ENCODE peak calls at places on chromosomes 7 and 10, in nine cellular contexts. P, J, H, K, Y, E, D, Q and T are unnamed samples.

GRCh38 chr7:100826546-100827329 is 585 bp downstream of the EPHB4 start:
- DNase-seq in P (peak), J (no peak), H (no peak), K (peak), Y (no peak), E (no peak), D (no peak), Q (no peak), T (no peak)

GRCh38 chr7:41709621-41710020 is 6.7 kb upstream of the INHBA start:
- DNase-seq in P (no peak), J (no peak), H (peak), K (peak), Y (no peak), E (no peak), D (no peak), Q (no peak), T (no peak)

GRCh38 chr7:79653136-79653631 is 199.7 kb upstream of the MAGI2 start:
- DNase-seq in P (no peak), J (no peak), H (peak), K (no peak), Y (no peak), E (no peak), D (no peak), Q (no peak), T (no peak)

GRCh38 chr10:88848499-88848898 is 3.1 kb downstream of the ANKRD22 start:
- DNase-seq in P (no peak), J (no peak), H (peak), K (peak), Y (no peak), E (no peak), D (no peak), Q (no peak), T (no peak)

GRCh38 chr7:139453673-139454321 is 29.7 kb downstream of the KLRG2 start:
- DNase-seq in P (no peak), J (no peak), H (no peak), K (no peak), Y (no peak), E (no peak), D (no peak), Q (no peak), T (no peak)

GRCh38 chr7:26417911-26418413 is 126.3 kb downstream of the SNX10 start:
- DNase-seq in P (no peak), J (no peak), H (no peak), K (peak), Y (no peak), E (no peak), D (no peak), Q (no peak), T (no peak)

GRCh38 chr7:101733713-101734475 is 83.5 kb upstream of the CUX1 start:
- DNase-seq in P (peak), J (no peak), H (no peak), K (peak), Y (peak), E (peak), D (no peak), Q (no peak), T (no peak)

GRCh38 chr7:24245362-24245761 is 38.6 kb upstream of the NPY start:
- DNase-seq in P (no peak), J (no peak), H (no peak), K (no peak), Y (no peak), E (no peak), D (no peak), Q (no peak), T (no peak)

GRCh38 chr7:30445770-30446169 is 32.8 kb downstream of the NOD1 start:
- DNase-seq in P (peak), J (peak), H (no peak), K (no peak), Y (no peak), E (peak), D (peak), Q (peak), T (no peak)

GRCh38 chr7:55132890-55133551 is 114.2 kb downstream of the EGFR start:
- DNase-seq in P (no peak), J (no peak), H (peak), K (peak), Y (no peak), E (no peak), D (no peak), Q (no peak), T (no peak)

GRCh38 chr7:100435401-100436304 is 644 bp downstream of the PPP1R35 start:
- DNase-seq in P (peak), J (peak), H (no peak), K (peak), Y (peak), E (peak), D (peak), Q (no peak), T (no peak)

GRCh38 chr10:73517166-73517888 is 21.5 kb upstream of the PPP3CB start:
- DNase-seq in P (no peak), J (no peak), H (peak), K (no peak), Y (no peak), E (no peak), D (no peak), Q (no peak), T (no peak)

GRCh38 chr7:35556532-35557471 is 138.1 kb downstream of the HERPUD2 start:
- DNase-seq in P (no peak), J (no peak), H (no peak), K (no peak), Y (peak), E (no peak), D (no peak), Q (no peak), T (no peak)

GRCh38 chr10:132827423-132827789 is 41.5 kb upstream of the NKX6-2 start:
- DNase-seq in P (no peak), J (no peak), H (no peak), K (no peak), Y (no peak), E (no peak), D (no peak), Q (no peak), T (no peak)

GRCh38 chr7:116806046-116806944 is 56.1 kb upstream of the CAPZA2 start:
- DNase-seq in P (no peak), J (no peak), H (no peak), K (peak), Y (no peak), E (no peak), D (no peak), Q (no peak), T (no peak)